ENCODE peak calls at places on chromosome 14, in ten cellular contexts. L is Peyer's patch, B is stomach, Q is neural progenitor cell, X is GM12878, M is thoracic aorta, G is lower lobe of right lung, Y is GM23248, E is HCT116, U is sigmoid colon. D is an unnamed sample.

GRCh38 chr14:50045039-50045711 is 71.2 kb downstream of the VCPKMT start:
- DNase-seq in U (peak; percentile 91), L (peak; percentile 93), G (peak; percentile 85), B (peak; percentile 87), X (peak; percentile 54), Y (peak; percentile 90), E (no peak), M (peak; percentile 74), Q (no peak), D (no peak)

GRCh38 chr14:50381823-50382287 is 14.8 kb downstream of the CDKL1 start:
- DNase-seq in Q (no peak), Y (no peak), X (no peak), E (no peak), U (no peak), M (no peak), B (no peak), G (no peak), L (no peak), D (no peak)

GRCh38 chr14:50001146-50001998 is 108.5 kb downstream of the ARF6 start:
- DNase-seq in X (no peak), B (peak; percentile 75), E (peak; percentile 87), Q (no peak), L (peak; percentile 77), Y (peak; percentile 99), M (no peak), G (peak; percentile 65), U (no peak), D (no peak)

GRCh38 chr14:85399196-85399595 is 130.7 kb upstream of the FLRT2 start:
- DNase-seq in M (no peak), Y (peak; percentile 44), E (no peak), B (no peak), Q (no peak), G (no peak), U (no peak), X (no peak), L (no peak), D (no peak)

GRCh38 chr14:51657762-51658161 is 6.1 kb downstream of the FRMD6 start:
- DNase-seq in L (no peak), Y (peak; percentile 81), U (no peak), B (no peak), E (no peak), X (no peak), Q (no peak), M (no peak), G (no peak), D (no peak)

GRCh38 chr14:70907996-70908917 is 998 bp downstream of the PCNX1 start:
- DNase-seq in Y (peak; percentile 78), U (peak; percentile 76), L (peak; percentile 70), B (peak; percentile 42), G (peak; percentile 71), X (no peak), E (no peak), M (no peak), Q (peak; percentile 72), D (peak; percentile 55)

GRCh38 chr14:89955022-89955414 is 488 bp upstream of the EFCAB11 start:
- DNase-seq in Q (no peak), B (no peak), G (no peak), U (no peak), M (no peak), E (no peak), L (peak; percentile 18), X (no peak), Y (no peak), D (no peak)

GRCh38 chr14:99937475-99938244 is 127.6 kb upstream of the EVL start:
- DNase-seq in G (no peak), U (no peak), B (no peak), L (no peak), Y (no peak), M (no peak), E (no peak), Q (no peak), X (no peak), D (no peak)

GRCh38 chr14:103172921-103173320 is 49.7 kb downstream of the TNFAIP2 start:
- DNase-seq in Y (no peak), E (no peak), L (no peak), M (no peak), Q (no peak), G (no peak), X (no peak), U (peak; percentile 25), B (no peak), D (no peak)

GRCh38 chr14:104980601-104981531 is 2.7 kb upstream of the AHNAK2 start:
- DNase-seq in U (peak; percentile 58), B (no peak), L (no peak), Q (no peak), M (no peak), X (no peak), G (peak; percentile 37), E (no peak), Y (no peak), D (no peak)

GRCh38 chr14:53034036-53034435 is 83.2 kb upstream of the FERMT2 start:
- DNase-seq in U (no peak), E (no peak), Y (no peak), M (no peak), L (no peak), G (no peak), Q (no peak), B (no peak), X (no peak), D (no peak)

GRCh38 chr14:68181395-68182326 is 362.1 kb downstream of the RAD51B start:
- DNase-seq in X (peak; percentile 48), Y (peak; percentile 65), U (no peak), M (no peak), E (peak; percentile 34), B (no peak), Q (no peak), G (no peak), L (no peak), D (no peak)

GRCh38 chr14:54102051-54102456 is 145.4 kb upstream of the BMP4 start:
- DNase-seq in U (no peak), G (no peak), Q (no peak), M (no peak), B (no peak), E (no peak), X (no peak), Y (no peak), L (no peak), D (no peak)

GRCh38 chr14:106642090-106642489 is 1115.7 kb downstream of the TMEM121 start:
- DNase-seq in E (no peak), Y (no peak), G (no peak), B (no peak), Q (no peak), L (no peak), M (no peak), X (no peak), U (no peak), D (no peak)

GRCh38 chr14:72839351-72839750 is 54.5 kb downstream of the DPF3 start:
- DNase-seq in Q (no peak), M (no peak), B (no peak), G (no peak), L (no peak), Y (no peak), U (no peak), E (no peak), X (no peak), D (no peak)

GRCh38 chr14:97218713-97219355 is 421.7 kb downstream of the VRK1 start:
- DNase-seq in X (no peak), Q (peak; percentile 79), Y (peak; percentile 12), G (no peak), B (no peak), M (no peak), L (no peak), U (no peak), E (no peak), D (no peak)
- H3K27me3 ChIP-seq in X (peaks cover 4% of the 10 kb centered on the region), Q (peaks cover 42% of the 10 kb centered on the region), Y (peaks cover 12% of the 10 kb centered on the region), G (peaks cover 34% of the 10 kb centered on the region), B (peaks cover 62% of the 10 kb centered on the region), M (no peaks in the 10 kb centered on the region), L (no peaks in the 10 kb centered on the region), U (peaks cover 9% of the 10 kb centered on the region), E (no peaks in the 10 kb centered on the region), D (peaks cover 11% of the 10 kb centered on the region)

DNA sequence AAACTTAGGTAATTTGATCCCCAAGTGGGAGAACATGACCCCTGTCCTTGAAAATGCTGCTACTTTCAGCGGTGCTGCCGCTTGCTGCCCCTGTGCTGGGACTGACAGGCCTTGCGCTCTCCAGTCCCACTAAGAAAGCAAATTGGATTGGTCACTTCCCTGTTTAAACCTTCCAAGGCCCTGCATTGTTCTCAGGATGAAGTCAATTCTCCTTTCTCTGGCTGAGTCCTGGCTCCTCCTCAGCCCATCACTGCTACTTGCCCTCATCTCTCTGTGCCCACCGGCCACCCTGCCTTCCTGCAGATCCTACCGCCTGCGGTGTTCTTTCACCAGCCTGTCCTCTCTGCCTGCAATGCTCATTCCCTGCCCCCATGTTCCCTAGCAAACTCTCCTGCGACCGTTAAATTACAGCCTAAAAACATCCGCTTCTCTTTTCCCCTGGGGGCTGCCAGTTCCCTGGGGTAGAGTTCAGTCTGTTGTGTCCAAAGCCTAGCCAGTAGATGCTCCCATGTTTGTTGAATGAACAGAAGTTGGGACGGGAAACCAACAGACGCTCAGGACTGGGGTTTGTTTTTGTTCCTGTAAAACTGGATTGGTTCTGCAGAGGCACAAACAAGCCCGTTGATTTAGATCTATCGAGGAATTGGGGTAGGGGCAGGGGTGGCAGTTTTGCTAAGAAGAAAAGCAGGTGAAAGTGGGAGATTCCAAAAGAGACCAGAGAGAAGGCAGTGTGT is 127.3 kb upstream of the HIF1A start:
- DNase-seq in Q (peak; percentile 71), U (no peak), B (no peak), Y (no peak), E (no peak), L (peak; percentile 35), G (no peak), X (no peak), M (no peak), D (no peak)
- H3K4me1 ChIP-seq in Q (peaks cover 35% of the 10 kb centered on the region), U (peaks cover 22% of the 10 kb centered on the region), B (peaks cover 37% of the 10 kb centered on the region), Y (peaks cover 88% of the 10 kb centered on the region), E (peaks cover 73% of the 10 kb centered on the region), L (peaks cover 18% of the 10 kb centered on the region), G (peaks cover 52% of the 10 kb centered on the region), X (peaks cover 26% of the 10 kb centered on the region), M (peaks cover 13% of the 10 kb centered on the region), D (peaks cover 11% of the 10 kb centered on the region)

GRCh38 chr14:74255281-74255680 is 16.0 kb downstream of the VSX2 start:
- DNase-seq in E (no peak), X (no peak), B (no peak), Q (no peak), U (no peak), M (no peak), L (no peak), Y (no peak), G (no peak), D (no peak)
- H3K27me3 ChIP-seq in E (no peaks in the 10 kb centered on the region), X (peaks cover 3% of the 10 kb centered on the region), B (peaks cover 40% of the 10 kb centered on the region), Q (peaks cover 61% of the 10 kb centered on the region), U (peaks cover 6% of the 10 kb centered on the region), M (no peaks in the 10 kb centered on the region), L (no peaks in the 10 kb centered on the region), Y (peaks cover 14% of the 10 kb centered on the region), G (peaks cover 9% of the 10 kb centered on the region), D (peaks cover 35% of the 10 kb centered on the region)

DNA sequence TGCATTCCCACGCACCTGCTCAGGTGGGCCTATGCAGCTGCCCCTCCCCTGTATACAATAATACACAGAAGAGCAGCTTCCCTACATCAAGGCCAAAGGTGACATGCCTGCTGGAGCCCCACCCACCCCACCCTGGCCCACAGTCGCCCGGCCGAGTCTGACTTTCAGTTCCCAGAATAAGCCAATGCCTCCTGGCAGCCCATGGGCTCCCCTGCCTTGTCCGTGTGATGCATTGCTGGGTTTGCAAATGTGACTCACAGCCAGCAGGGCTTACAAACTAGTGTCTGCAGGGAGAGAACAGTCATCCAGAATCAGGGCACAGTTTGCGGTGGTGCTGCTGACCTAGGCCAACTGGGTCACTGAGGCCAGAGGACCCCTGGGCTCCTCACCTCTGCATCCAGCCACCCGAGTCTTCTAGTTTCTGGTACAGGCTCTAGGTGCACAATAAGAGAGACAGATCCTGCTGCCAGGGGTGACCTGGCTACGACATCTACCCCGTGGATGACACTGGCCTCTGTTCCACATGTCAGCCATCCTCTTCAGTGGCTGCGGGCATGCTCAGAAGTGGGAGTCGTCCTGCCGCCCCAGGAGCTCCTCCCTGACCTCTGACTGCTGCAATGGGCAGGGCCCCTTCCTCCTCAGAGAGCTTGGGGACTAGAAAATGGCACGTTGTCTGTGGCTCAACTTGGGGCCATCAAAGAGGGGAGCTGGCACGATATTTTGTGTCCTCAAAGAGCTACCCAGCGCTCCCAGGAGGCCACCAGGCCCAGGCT is 84.5 kb downstream of the CHGA start:
- DNase-seq in X (peak; percentile 23), L (peak; percentile 63), B (peak; percentile 46), Q (no peak), U (peak; percentile 86), Y (peak; percentile 96), M (peak; percentile 59), E (no peak), G (peak; percentile 69), D (no peak)
- H3K4me1 ChIP-seq in X (peaks cover 8% of the 10 kb centered on the region), L (peaks cover 65% of the 10 kb centered on the region), B (peaks cover 46% of the 10 kb centered on the region), Q (peaks cover 5% of the 10 kb centered on the region), U (peaks cover 75% of the 10 kb centered on the region), Y (peaks cover 38% of the 10 kb centered on the region), M (peaks cover 22% of the 10 kb centered on the region), E (peaks cover 6% of the 10 kb centered on the region), G (peaks cover 37% of the 10 kb centered on the region), D (peaks cover 9% of the 10 kb centered on the region)